ENCODE peak calls at places on chromosome 22, in six cellular contexts. H, Z, J, B, F and E are unnamed samples.

GRCh38 chr22:28419916-28420315 is 259.7 kb downstream of the TTC28 start:
- DNase-seq in J (no peak), Z (no peak), B (no peak), H (no peak), F (no peak), E (no peak)

GRCh38 chr22:29269230-29269604 is 1.1 kb downstream of the EWSR1 start:
- DNase-seq in J (peak; percentile 13), Z (no peak), B (no peak), F (no peak), H (no peak), E (no peak)

GRCh38 chr22:46590334-46590733 is 29.9 kb upstream of the GRAMD4 start:
- DNase-seq in B (no peak), H (no peak), J (no peak), Z (no peak), F (no peak), E (no peak)

GRCh38 chr22:33063611-33064010 is 5.4 kb upstream of the SYN3 start:
- DNase-seq in J (no peak), Z (no peak), B (no peak), H (no peak), F (no peak), E (no peak)

GRCh38 chr22:24965822-24966626 is 13.5 kb downstream of the KIAA1671 start:
- DNase-seq in H (peak; percentile 85), J (no peak), F (no peak), B (no peak), Z (no peak), E (no peak)

GRCh38 chr22:25702046-25702445 is 39.9 kb upstream of the MYO18B start:
- DNase-seq in B (peak; percentile 29), F (peak; percentile 61), J (peak; percentile 32), Z (no peak), H (no peak), E (no peak)

GRCh38 chr22:32518848-32519247 is 44.2 kb downstream of the FBXO7 start:
- DNase-seq in H (no peak), B (no peak), J (no peak), Z (no peak), F (no peak), E (no peak)

GRCh38 chr22:48084041-48084748 is 1321.7 kb downstream of the TBC1D22A start:
- DNase-seq in Z (no peak), B (no peak), J (no peak), F (no peak), H (no peak), E (no peak)

GRCh38 chr22:19062139-19062789 is 59.9 kb downstream of the DGCR2 start:
- DNase-seq in Z (no peak), B (peak; percentile 23), F (no peak), J (no peak), H (no peak), E (no peak)

GRCh38 chr22:49094151-49094550 is 733.5 kb downstream of the BRD1 start:
- DNase-seq in B (no peak), Z (no peak), J (no peak), H (no peak), F (no peak), E (no peak)

GRCh38 chr22:50261615-50262459 is at the start of gene MAPK12:
- DNase-seq in Z (no peak), F (peak; percentile 88), H (peak; percentile 82), J (peak; percentile 49), B (no peak), E (no peak)

GRCh38 chr22:37079668-37080171 is 28.2 kb downstream of the KCTD17 start:
- DNase-seq in H (no peak), Z (no peak), J (peak; percentile 61), B (peak; percentile 76), F (no peak), E (peak; percentile 90)

GRCh38 chr22:49671331-49672012 is 156.2 kb downstream of the BRD1 start:
- DNase-seq in F (no peak), H (no peak), Z (no peak), J (no peak), B (no peak), E (no peak)

GRCh38 chr22:19133561-19133960 is 2.5 kb downstream of the TSSK2 start:
- DNase-seq in Z (no peak), J (no peak), H (no peak), F (no peak), B (no peak), E (no peak)

GRCh38 chr22:50701428-50702154 is 29.0 kb downstream of the SHANK3 start:
- DNase-seq in Z (no peak), F (no peak), J (no peak), B (no peak), H (no peak), E (peak; percentile 15)

GRCh38 chr22:32723632-32724031 is 77.9 kb upstream of the TIMP3 start:
- DNase-seq in F (no peak), Z (peak; percentile 38), J (peak; percentile 82), H (peak; percentile 49), B (peak; percentile 96), E (no peak)

GRCh38 chr22:31951201-31952093 is 7.1 kb downstream of the YWHAH start:
- DNase-seq in Z (peak; percentile 25), H (no peak), F (no peak), B (no peak), J (no peak), E (no peak)

GRCh38 chr22:35918466-35918865 is 110.2 kb downstream of the RBFOX2 start:
- DNase-seq in Z (no peak), J (no peak), H (no peak), F (no peak), B (no peak), E (no peak)

GRCh38 chr22:35917651-35918050 is 111.0 kb downstream of the RBFOX2 start:
- DNase-seq in Z (no peak), H (no peak), B (no peak), J (no peak), F (no peak), E (no peak)

GRCh38 chr22:35923026-35923425 is 105.6 kb downstream of the RBFOX2 start:
- DNase-seq in Z (no peak), J (no peak), B (no peak), H (no peak), F (no peak), E (no peak)

GRCh38 chr22:35919002-35919542 is 109.6 kb downstream of the RBFOX2 start:
- DNase-seq in H (no peak), F (no peak), B (no peak), J (no peak), Z (no peak), E (no peak)

DNA sequence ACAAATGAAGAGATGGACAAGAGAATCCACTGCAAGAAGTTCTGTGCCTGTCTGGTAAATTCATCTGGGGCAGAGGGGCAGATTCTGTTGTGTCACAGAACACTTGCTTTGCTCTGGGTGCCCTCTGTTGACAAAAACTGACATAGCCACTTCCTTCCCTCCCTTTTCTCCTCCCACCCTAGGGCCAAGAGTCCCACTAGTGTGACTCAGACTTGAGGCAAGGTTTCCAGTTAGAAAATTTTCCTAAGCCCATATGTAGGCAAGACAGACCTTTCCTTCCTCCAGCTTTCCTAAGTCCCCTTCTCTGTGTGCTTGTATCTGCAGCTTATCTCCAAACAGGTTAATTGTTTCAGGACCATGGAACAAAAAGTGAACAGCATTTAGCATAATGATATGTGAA is 106.8 kb downstream of the RBFOX2 start:
- DNase-seq in J (peak; percentile 96), Z (no peak), F (peak; percentile 49), H (no peak), B (peak; percentile 90), E (peak; percentile 47)
- H3K27ac ChIP-seq in J (no peak overlapping the region), Z (no peak overlapping the region), F (peak overlapping the region; percentile 47), H (no peak overlapping the region), B (no peak overlapping the region), E (no peak overlapping the region)

GRCh38 chr22:44554411-44554810 is 56.4 kb upstream of the RTL6 start:
- DNase-seq in B (no peak), F (no peak), H (no peak), J (no peak), Z (no peak), E (no peak)

GRCh38 chr22:44547371-44547770 is 49.3 kb upstream of the RTL6 start:
- DNase-seq in H (no peak), B (no peak), Z (no peak), F (no peak), J (no peak), E (no peak)

GRCh38 chr22:44549021-44549420 is 51.0 kb upstream of the RTL6 start:
- DNase-seq in B (no peak), Z (no peak), F (no peak), J (no peak), H (no peak), E (no peak)

GRCh38 chr22:44549701-44550100 is 51.7 kb upstream of the RTL6 start:
- DNase-seq in Z (no peak), H (no peak), B (no peak), F (no peak), J (no peak), E (no peak)

DNA sequence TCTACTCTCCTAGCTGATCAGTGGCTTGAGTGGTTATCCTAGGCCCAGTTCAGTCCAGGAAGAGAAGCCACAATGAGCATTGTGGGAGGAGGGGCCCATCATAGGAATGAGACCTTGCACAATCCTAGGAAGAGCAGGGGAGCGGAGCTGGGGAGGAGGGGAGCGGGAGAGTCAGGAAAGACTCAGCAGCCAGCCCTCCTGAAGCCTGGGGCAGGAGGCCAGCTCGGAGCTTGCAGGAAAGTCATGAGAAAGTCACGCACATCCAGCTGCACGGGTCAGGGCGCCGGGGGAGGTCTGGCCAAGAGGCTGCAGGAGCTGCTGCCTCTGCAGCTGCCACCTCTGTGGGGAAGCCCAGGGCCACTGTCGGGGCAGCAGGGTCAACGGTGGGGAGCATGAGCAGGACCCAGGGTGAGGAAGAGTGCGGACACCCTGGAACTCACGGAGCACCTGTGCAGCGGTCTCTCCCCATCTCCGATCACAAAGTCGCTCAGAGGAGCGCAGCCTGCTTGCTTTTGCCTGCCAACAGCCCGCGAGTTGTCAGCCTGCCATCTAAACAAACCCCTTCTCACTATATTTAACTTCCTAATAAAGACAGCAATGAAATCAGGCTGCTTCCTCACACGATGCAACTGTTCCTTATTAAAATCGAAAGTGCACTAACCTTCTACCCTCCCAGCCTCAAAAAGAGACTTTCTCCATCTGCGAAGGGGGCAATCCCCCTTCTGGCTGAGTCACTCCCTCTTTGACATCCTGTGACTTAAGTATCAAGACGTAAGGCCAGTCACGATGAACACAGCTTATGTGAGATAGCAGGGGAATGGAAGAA is 52.8 kb upstream of the RTL6 start:
- DNase-seq in B (peak; percentile 98), F (no peak), J (peak; percentile 93), Z (peak; percentile 76), H (peak; percentile 87), E (no peak)
- H3K4me3 ChIP-seq in B (peak overlapping the region; percentile 35), F (no peak overlapping the region), J (peak overlapping the region; percentile 36), Z (peak overlapping the region; percentile 28), H (peak overlapping the region; percentile 36), E (no peak overlapping the region)

GRCh38 chr22:22040908-22041307 is 58.3 kb upstream of the TOP3B start:
- DNase-seq in J (no peak), Z (no peak), H (no peak), F (no peak), B (no peak), E (no peak)
- H3K27me3 ChIP-seq in J (peaks cover 37% of the 10 kb centered on the region), Z (no peaks in the 10 kb centered on the region), H (no peaks in the 10 kb centered on the region), F (peaks cover 11% of the 10 kb centered on the region), B (peaks cover 4% of the 10 kb centered on the region), E (no peaks in the 10 kb centered on the region)

DNA sequence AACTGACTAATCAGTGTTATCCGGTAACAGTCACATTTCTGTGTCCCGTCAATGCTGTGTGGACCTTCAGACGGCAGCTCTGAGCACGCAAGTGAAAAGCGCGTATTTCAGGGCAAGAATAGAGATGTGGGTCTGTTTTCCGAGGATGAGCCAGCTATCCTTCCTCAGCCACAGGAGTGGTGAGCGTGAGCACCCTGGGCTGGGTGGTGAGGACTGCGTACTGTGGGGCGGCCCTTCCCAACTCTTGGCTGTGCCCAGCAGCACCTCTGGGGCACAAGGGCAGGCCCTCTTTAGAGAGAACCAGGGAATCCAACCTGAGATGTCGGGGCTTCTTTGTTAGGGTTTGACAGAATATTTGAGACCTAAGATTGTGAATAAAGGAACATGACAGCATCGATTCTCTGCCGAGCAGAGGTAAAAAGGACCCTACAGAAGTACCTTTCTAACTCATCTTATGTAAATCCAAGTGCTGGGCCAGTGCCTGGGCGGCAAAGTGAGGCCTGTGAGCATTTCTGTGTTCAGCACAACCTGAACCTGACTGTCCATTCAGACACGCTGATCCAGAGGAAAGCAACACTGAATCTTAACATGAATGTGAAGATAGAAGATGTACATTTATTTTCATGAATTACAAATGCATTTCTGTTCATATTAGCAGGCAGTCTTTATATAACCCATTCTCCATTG is 26.5 kb upstream of the YPEL1 start:
- DNase-seq in B (no peak), J (no peak), H (no peak), F (no peak), Z (no peak), E (no peak)
- H3K27ac ChIP-seq in B (peak overlapping the region; percentile 79), J (no peak overlapping the region), H (no peak overlapping the region), F (no peak overlapping the region), Z (no peak overlapping the region), E (no peak overlapping the region)